ENCODE peak calls at places on chromosomes 12 and 14, in nine cellular contexts. One of them, this sample, is unnamed.

GRCh38 chr12:2017724-2018337 is 13.6 kb upstream of the DCP1B start:
- DNase-seq in B cell: no peak
- DNase-seq in astrocyte of the spinal cord: no peak
- DNase-seq in left ventricle myocardium inferior: no peak
- DNase-seq in cardiac fibroblast: no peak
- DNase-seq in GM13977: no peak
- DNase-seq in lower lobe of right lung: no peak
- DNase-seq in brain microvascular endothelial cell: no peak
- DNase-seq in breast epithelium: no peak
- DNase-seq in this sample: no peak

GRCh38 chr12:68636268-68636667 is 25.6 kb downstream of the RAP1B start:
- DNase-seq in B cell: no peak
- DNase-seq in astrocyte of the spinal cord: peak; percentile 45
- DNase-seq in left ventricle myocardium inferior: no peak
- DNase-seq in cardiac fibroblast: peak; percentile 80
- DNase-seq in GM13977: no peak
- DNase-seq in lower lobe of right lung: no peak
- DNase-seq in brain microvascular endothelial cell: peak; percentile 28
- DNase-seq in breast epithelium: no peak
- DNase-seq in this sample: no peak

GRCh38 chr12:54045868-54046529 is 7.6 kb upstream of the HOXC4 start:
- DNase-seq in B cell: peak; percentile 24
- DNase-seq in astrocyte of the spinal cord: no peak
- DNase-seq in left ventricle myocardium inferior: no peak
- DNase-seq in cardiac fibroblast: no peak
- DNase-seq in GM13977: no peak
- DNase-seq in lower lobe of right lung: no peak
- DNase-seq in brain microvascular endothelial cell: no peak
- DNase-seq in breast epithelium: no peak
- DNase-seq in this sample: no peak

GRCh38 chr14:105026789-105027563 is 6.1 kb upstream of the CDCA4 start:
- DNase-seq in B cell: no peak
- DNase-seq in astrocyte of the spinal cord: peak; percentile 66
- DNase-seq in left ventricle myocardium inferior: no peak
- DNase-seq in cardiac fibroblast: peak; percentile 75
- DNase-seq in GM13977: no peak
- DNase-seq in lower lobe of right lung: no peak
- DNase-seq in brain microvascular endothelial cell: peak; percentile 58
- DNase-seq in breast epithelium: no peak
- DNase-seq in this sample: no peak

GRCh38 chr12:52139579-52140062 is 52.2 kb downstream of the KRT80 start:
- DNase-seq in B cell: no peak
- DNase-seq in astrocyte of the spinal cord: no peak
- DNase-seq in left ventricle myocardium inferior: no peak
- DNase-seq in cardiac fibroblast: no peak
- DNase-seq in GM13977: peak; percentile 72
- DNase-seq in lower lobe of right lung: no peak
- DNase-seq in brain microvascular endothelial cell: no peak
- DNase-seq in breast epithelium: peak; percentile 60
- DNase-seq in this sample: no peak

GRCh38 chr14:50839048-50839447 is 8.1 kb upstream of the NIN start:
- DNase-seq in B cell: no peak
- DNase-seq in astrocyte of the spinal cord: no peak
- DNase-seq in left ventricle myocardium inferior: no peak
- DNase-seq in cardiac fibroblast: peak; percentile 35
- DNase-seq in GM13977: no peak
- DNase-seq in lower lobe of right lung: no peak
- DNase-seq in brain microvascular endothelial cell: peak; percentile 27
- DNase-seq in breast epithelium: no peak
- DNase-seq in this sample: no peak

GRCh38 chr14:34322940-34323418 is 139.1 kb downstream of the SPTSSA start:
- DNase-seq in B cell: peak; percentile 69
- DNase-seq in astrocyte of the spinal cord: peak; percentile 51
- DNase-seq in left ventricle myocardium inferior: peak; percentile 34
- DNase-seq in cardiac fibroblast: peak; percentile 72
- DNase-seq in GM13977: peak; percentile 76
- DNase-seq in lower lobe of right lung: peak; percentile 60
- DNase-seq in brain microvascular endothelial cell: peak; percentile 24
- DNase-seq in breast epithelium: no peak
- DNase-seq in this sample: no peak

GRCh38 chr12:131938082-131938481 is 9.0 kb downstream of the PUS1 start:
- DNase-seq in B cell: no peak
- DNase-seq in astrocyte of the spinal cord: no peak
- DNase-seq in left ventricle myocardium inferior: no peak
- DNase-seq in cardiac fibroblast: no peak
- DNase-seq in GM13977: no peak
- DNase-seq in lower lobe of right lung: no peak
- DNase-seq in brain microvascular endothelial cell: no peak
- DNase-seq in breast epithelium: no peak
- DNase-seq in this sample: no peak

GRCh38 chr12:64883264-64884163 is 59.1 kb downstream of the TBC1D30 start:
- DNase-seq in B cell: no peak
- DNase-seq in astrocyte of the spinal cord: no peak
- DNase-seq in left ventricle myocardium inferior: no peak
- DNase-seq in cardiac fibroblast: no peak
- DNase-seq in GM13977: no peak
- DNase-seq in lower lobe of right lung: no peak
- DNase-seq in brain microvascular endothelial cell: no peak
- DNase-seq in breast epithelium: no peak
- DNase-seq in this sample: no peak

GRCh38 chr14:101561145-101561896 is at the start of gene DIO3:
- DNase-seq in B cell: no peak
- DNase-seq in astrocyte of the spinal cord: no peak
- DNase-seq in left ventricle myocardium inferior: no peak
- DNase-seq in cardiac fibroblast: no peak
- DNase-seq in GM13977: no peak
- DNase-seq in lower lobe of right lung: peak; percentile 37
- DNase-seq in brain microvascular endothelial cell: no peak
- DNase-seq in breast epithelium: no peak
- DNase-seq in this sample: no peak

GRCh38 chr12:54762390-54762789 is 91.9 kb upstream of the MUCL1 start:
- DNase-seq in B cell: no peak
- DNase-seq in astrocyte of the spinal cord: no peak
- DNase-seq in left ventricle myocardium inferior: no peak
- DNase-seq in cardiac fibroblast: no peak
- DNase-seq in GM13977: no peak
- DNase-seq in lower lobe of right lung: no peak
- DNase-seq in brain microvascular endothelial cell: no peak
- DNase-seq in breast epithelium: no peak
- DNase-seq in this sample: no peak

GRCh38 chr14:82438416-82438815 is 904.8 kb upstream of the SEL1L start:
- DNase-seq in B cell: no peak
- DNase-seq in astrocyte of the spinal cord: no peak
- DNase-seq in left ventricle myocardium inferior: no peak
- DNase-seq in cardiac fibroblast: no peak
- DNase-seq in GM13977: no peak
- DNase-seq in lower lobe of right lung: no peak
- DNase-seq in brain microvascular endothelial cell: no peak
- DNase-seq in breast epithelium: no peak
- DNase-seq in this sample: no peak

GRCh38 chr12:571795-572531 is 91.3 kb downstream of the NINJ2 start:
- DNase-seq in B cell: peak; percentile 15
- DNase-seq in astrocyte of the spinal cord: no peak
- DNase-seq in left ventricle myocardium inferior: peak; percentile 76
- DNase-seq in cardiac fibroblast: peak; percentile 9
- DNase-seq in GM13977: no peak
- DNase-seq in lower lobe of right lung: peak; percentile 41
- DNase-seq in brain microvascular endothelial cell: no peak
- DNase-seq in breast epithelium: no peak
- DNase-seq in this sample: no peak

GRCh38 chr14:32205984-32206383 is 2.9 kb upstream of the RNU6-8 start:
- DNase-seq in B cell: no peak
- DNase-seq in astrocyte of the spinal cord: no peak
- DNase-seq in left ventricle myocardium inferior: no peak
- DNase-seq in cardiac fibroblast: no peak
- DNase-seq in GM13977: no peak
- DNase-seq in lower lobe of right lung: no peak
- DNase-seq in brain microvascular endothelial cell: no peak
- DNase-seq in breast epithelium: no peak
- DNase-seq in this sample: no peak
- TF ChIP-seq CTCF in B cell: no peak
- TF ChIP-seq CTCF in astrocyte of the spinal cord: no peak
- TF ChIP-seq CTCF in left ventricle myocardium inferior: no peak
- TF ChIP-seq CTCF in cardiac fibroblast: no peak
- TF ChIP-seq CTCF in GM13977: no peak
- TF ChIP-seq CTCF in lower lobe of right lung: no peak
- TF ChIP-seq CTCF in brain microvascular endothelial cell: no peak
- TF ChIP-seq CTCF in breast epithelium: no peak
- TF ChIP-seq CTCF in this sample: no peak

GRCh38 chr14:80586116-80586515 is 355.4 kb downstream of the CEP128 start:
- DNase-seq in B cell: no peak
- DNase-seq in astrocyte of the spinal cord: no peak
- DNase-seq in left ventricle myocardium inferior: no peak
- DNase-seq in cardiac fibroblast: no peak
- DNase-seq in GM13977: no peak
- DNase-seq in lower lobe of right lung: no peak
- DNase-seq in brain microvascular endothelial cell: no peak
- DNase-seq in breast epithelium: no peak
- DNase-seq in this sample: no peak
- TF ChIP-seq CTCF in B cell: no peak
- TF ChIP-seq CTCF in astrocyte of the spinal cord: no peak
- TF ChIP-seq CTCF in left ventricle myocardium inferior: no peak
- TF ChIP-seq CTCF in cardiac fibroblast: no peak
- TF ChIP-seq CTCF in GM13977: no peak
- TF ChIP-seq CTCF in lower lobe of right lung: no peak
- TF ChIP-seq CTCF in brain microvascular endothelial cell: no peak
- TF ChIP-seq CTCF in breast epithelium: no peak
- TF ChIP-seq CTCF in this sample: no peak

GRCh38 chr12:6369916-6370575 is 5.3 kb downstream of the SCNN1A start:
- DNase-seq in B cell: no peak
- DNase-seq in astrocyte of the spinal cord: no peak
- DNase-seq in left ventricle myocardium inferior: no peak
- DNase-seq in cardiac fibroblast: peak; percentile 42
- DNase-seq in GM13977: no peak
- DNase-seq in lower lobe of right lung: peak; percentile 37
- DNase-seq in brain microvascular endothelial cell: no peak
- DNase-seq in breast epithelium: no peak
- DNase-seq in this sample: no peak

GRCh38 chr12:6370576-6370935 is 4.8 kb downstream of the SCNN1A start:
- DNase-seq in B cell: no peak
- DNase-seq in astrocyte of the spinal cord: no peak
- DNase-seq in left ventricle myocardium inferior: no peak
- DNase-seq in cardiac fibroblast: no peak
- DNase-seq in GM13977: no peak
- DNase-seq in lower lobe of right lung: no peak
- DNase-seq in brain microvascular endothelial cell: no peak
- DNase-seq in breast epithelium: no peak
- DNase-seq in this sample: no peak

GRCh38 chr12:6368906-6369525 is 6.3 kb downstream of the SCNN1A start:
- DNase-seq in B cell: no peak
- DNase-seq in astrocyte of the spinal cord: no peak
- DNase-seq in left ventricle myocardium inferior: no peak
- DNase-seq in cardiac fibroblast: no peak
- DNase-seq in GM13977: no peak
- DNase-seq in lower lobe of right lung: peak; percentile 30
- DNase-seq in brain microvascular endothelial cell: no peak
- DNase-seq in breast epithelium: no peak
- DNase-seq in this sample: no peak

GRCh38 chr12:6367969-6368892 is 7.1 kb downstream of the SCNN1A start:
- DNase-seq in B cell: no peak
- DNase-seq in astrocyte of the spinal cord: no peak
- DNase-seq in left ventricle myocardium inferior: no peak
- DNase-seq in cardiac fibroblast: no peak
- DNase-seq in GM13977: no peak
- DNase-seq in lower lobe of right lung: peak; percentile 46
- DNase-seq in brain microvascular endothelial cell: no peak
- DNase-seq in breast epithelium: no peak
- DNase-seq in this sample: no peak

DNA sequence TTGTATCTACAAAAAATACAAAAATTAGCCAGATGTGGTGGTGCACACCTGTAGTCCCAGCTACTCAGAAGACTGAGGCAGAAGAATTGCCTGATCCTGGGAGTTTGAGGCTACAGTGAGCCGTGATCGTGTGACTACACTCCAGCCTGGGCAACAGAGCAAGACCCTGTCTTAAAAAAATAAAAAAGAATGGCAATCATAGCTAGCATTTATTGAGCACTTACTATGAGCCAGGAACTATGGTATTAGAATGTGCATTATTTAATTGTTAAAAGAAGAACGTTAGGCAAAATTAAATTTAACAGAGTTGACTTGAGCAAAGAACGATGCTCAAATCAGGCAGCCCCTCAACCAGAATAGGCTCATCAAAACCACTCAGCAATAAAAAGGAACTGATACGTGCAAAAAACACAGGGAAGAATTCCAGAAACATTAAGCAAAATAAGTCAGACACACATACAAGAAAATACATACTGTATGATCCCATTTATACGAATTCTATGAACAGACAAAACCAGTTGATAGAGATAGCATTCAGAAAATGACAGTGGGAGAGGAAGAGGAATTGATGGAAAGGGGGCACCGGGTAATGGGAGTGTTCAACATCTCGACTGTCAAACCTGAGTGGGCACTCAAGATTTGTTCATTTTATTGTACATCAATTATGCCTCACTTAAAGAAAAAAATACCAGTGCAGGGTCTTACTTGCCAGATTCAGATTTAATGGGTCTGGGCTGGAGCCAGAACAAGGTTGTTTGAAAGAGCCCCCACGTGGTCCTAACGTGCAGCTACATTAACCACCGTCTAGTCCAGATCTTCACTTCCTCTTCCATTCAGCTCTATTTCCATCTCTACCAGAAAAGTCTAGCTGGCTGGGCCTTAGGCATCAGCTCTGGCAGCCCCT is 8.0 kb downstream of the SCNN1A start:
- DNase-seq in B cell: no peak
- DNase-seq in astrocyte of the spinal cord: no peak
- DNase-seq in left ventricle myocardium inferior: no peak
- DNase-seq in cardiac fibroblast: peak; percentile 49
- DNase-seq in GM13977: peak; percentile 86
- DNase-seq in lower lobe of right lung: peak; percentile 44
- DNase-seq in brain microvascular endothelial cell: no peak
- DNase-seq in breast epithelium: no peak
- DNase-seq in this sample: no peak
- TF ChIP-seq CTCF in B cell: peak; percentile 52
- TF ChIP-seq CTCF in astrocyte of the spinal cord: peak; percentile 18
- TF ChIP-seq CTCF in left ventricle myocardium inferior: peak; percentile 40
- TF ChIP-seq CTCF in cardiac fibroblast: peak; percentile 20
- TF ChIP-seq CTCF in GM13977: peak; percentile 41
- TF ChIP-seq CTCF in lower lobe of right lung: peak; percentile 39
- TF ChIP-seq CTCF in brain microvascular endothelial cell: peak; percentile 48
- TF ChIP-seq CTCF in breast epithelium: peak; percentile 39
- TF ChIP-seq CTCF in this sample: peak; percentile 52

DNA sequence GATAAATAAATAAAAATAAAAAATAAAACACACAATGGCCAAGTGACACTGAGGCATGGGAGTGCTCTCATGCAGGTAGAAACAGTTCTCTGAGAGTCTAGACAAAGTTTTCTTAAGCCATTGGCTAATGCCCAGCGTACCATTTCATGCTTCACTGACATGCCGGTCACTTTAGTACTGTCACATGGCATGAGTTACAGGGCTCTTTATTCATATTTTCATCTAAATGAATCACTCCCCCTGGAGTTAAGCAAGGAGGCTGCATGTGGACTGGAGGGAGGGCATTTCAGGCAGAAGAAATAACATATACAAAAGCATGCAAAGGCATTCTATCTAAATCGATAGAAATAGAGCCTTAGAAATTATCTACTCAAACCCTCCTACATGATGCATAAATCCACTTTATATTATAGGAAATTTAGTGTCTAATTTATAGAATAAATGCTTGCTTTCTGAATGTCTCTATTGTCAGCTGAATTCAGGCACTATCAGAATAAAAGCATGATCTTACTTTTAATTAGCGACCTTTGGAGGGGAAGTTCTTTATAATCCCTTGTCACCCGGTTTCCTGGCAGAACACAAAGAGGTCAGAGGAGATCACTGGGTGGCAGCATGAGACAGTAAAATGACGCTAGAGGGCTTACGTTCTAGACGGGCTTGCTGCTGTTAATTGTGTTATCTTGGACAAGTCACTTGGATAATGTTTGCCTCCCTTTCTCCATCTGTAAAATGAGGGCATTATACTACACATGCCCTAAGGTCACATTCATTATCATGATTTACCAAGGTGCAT is 17.5 kb downstream of the DYRK4 start:
- DNase-seq in B cell: peak; percentile 52
- DNase-seq in astrocyte of the spinal cord: no peak
- DNase-seq in left ventricle myocardium inferior: no peak
- DNase-seq in cardiac fibroblast: peak; percentile 46
- DNase-seq in GM13977: peak; percentile 49
- DNase-seq in lower lobe of right lung: no peak
- DNase-seq in brain microvascular endothelial cell: peak; percentile 9
- DNase-seq in breast epithelium: no peak
- DNase-seq in this sample: no peak
- TF ChIP-seq CTCF in B cell: no peak
- TF ChIP-seq CTCF in astrocyte of the spinal cord: peak; percentile 27
- TF ChIP-seq CTCF in left ventricle myocardium inferior: peak; percentile 22
- TF ChIP-seq CTCF in cardiac fibroblast: peak; percentile 38
- TF ChIP-seq CTCF in GM13977: peak; percentile 53
- TF ChIP-seq CTCF in lower lobe of right lung: peak; percentile 30
- TF ChIP-seq CTCF in brain microvascular endothelial cell: peak; percentile 59
- TF ChIP-seq CTCF in breast epithelium: no peak
- TF ChIP-seq CTCF in this sample: peak; percentile 33